ENCODE peak calls at places on chromosomes 2 and 18, in six cellular contexts. N, D, C, K, S and F are unnamed samples.

GRCh38 chr2:128487650-128488387 is 169.2 kb upstream of the HS6ST1 start:
- DNase-seq in D (no peak), N (no peak), K (no peak), C (no peak), S (no peak), F (peak; percentile 41)

GRCh38 chr2:129767346-129767745 is 212.1 kb upstream of the RAB6C start:
- DNase-seq in N (no peak), K (no peak), C (no peak), D (no peak), S (no peak), F (peak; percentile 16)

GRCh38 chr18:25449046-25449445 is 97.1 kb upstream of the ZNF521 start:
- DNase-seq in D (no peak), S (no peak), N (no peak), C (no peak), K (no peak), F (no peak)

GRCh38 chr18:34707670-34708069 is 2.4 kb upstream of the DTNA start:
- DNase-seq in K (no peak), S (peak; percentile 56), N (no peak), D (no peak), C (no peak), F (no peak)

GRCh38 chr2:167188596-167188967 is 300.3 kb downstream of the XIRP2 start:
- DNase-seq in S (no peak), C (no peak), K (no peak), N (no peak), D (no peak), F (no peak)

GRCh38 chr2:89841476-89841840 is 1150.0 kb downstream of the RPIA start:
- DNase-seq in N (no peak), D (no peak), C (no peak), S (no peak), K (no peak), F (no peak)

GRCh38 chr18:46069524-46069923 is 2.5 kb downstream of the PSTPIP2 start:
- DNase-seq in S (peak; percentile 73), N (no peak), K (no peak), D (no peak), C (no peak), F (no peak)

GRCh38 chr2:198440833-198441232 is 636.4 kb downstream of the PLCL1 start:
- DNase-seq in D (no peak), S (no peak), N (no peak), K (no peak), C (no peak), F (no peak)

GRCh38 chr2:138275881-138276280 is 225.7 kb upstream of the SPOPL start:
- DNase-seq in D (no peak), K (no peak), C (no peak), N (no peak), S (no peak), F (no peak)

GRCh38 chr2:145617906-145618305 is 1098.0 kb upstream of the ZEB2 start:
- DNase-seq in D (no peak), K (no peak), S (no peak), C (no peak), N (no peak), F (no peak)

GRCh38 chr18:49726564-49726963 is 86.8 kb downstream of the ACAA2 start:
- DNase-seq in D (no peak), S (no peak), N (no peak), K (no peak), C (no peak), F (no peak)

GRCh38 chr2:46435353-46435752 is 44.0 kb upstream of the TMEM247 start:
- DNase-seq in D (no peak), S (no peak), K (no peak), C (no peak), N (no peak), F (no peak)

GRCh38 chr2:176621350-176621749 is 352.1 kb downstream of the MTX2 start:
- DNase-seq in K (no peak), D (no peak), N (no peak), S (no peak), C (no peak), F (no peak)

GRCh38 chr2:105864262-105864661 is 119.5 kb downstream of the NCK2 start:
- DNase-seq in D (no peak), C (no peak), K (no peak), S (no peak), N (no peak), F (no peak)

GRCh38 chr2:218301176-218301819 is 9.0 kb upstream of the TMBIM1 start:
- DNase-seq in C (peak; percentile 51), K (peak; percentile 95), N (peak; percentile 79), S (peak; percentile 88), D (peak; percentile 79), F (peak; percentile 72)

GRCh38 chr2:204086167-204086566 is 149.6 kb downstream of the ICOS start:
- DNase-seq in S (no peak), N (no peak), D (no peak), C (no peak), K (no peak), F (no peak)